ENCODE peak calls at places on chromosome 22, in four cellular contexts. M is psoas muscle, V is GM23248, C is dorsolateral prefrontal cortex. S is an unnamed sample.

GRCh38 chr22:39895682-39896081 is 2.1 kb upstream of the ENTHD1 start:
- DNase-seq in V (no peak), M (no peak), C (no peak), S (no peak)

GRCh38 chr22:20976291-20976877 is 5.7 kb upstream of the LZTR1 start:
- DNase-seq in C (no peak), V (no peak), M (no peak), S (no peak)

GRCh38 chr22:31243339-31244043 is 31.4 kb downstream of the LIMK2 start:
- DNase-seq in C (no peak), V (peak), M (no peak), S (no peak)

GRCh38 chr22:44207173-44207980 is 26.7 kb downstream of the PARVG start:
- DNase-seq in V (no peak), M (no peak), C (no peak), S (no peak)

GRCh38 chr22:40322061-40322460 is 24.2 kb upstream of the ADSL start:
- DNase-seq in V (no peak), C (no peak), M (no peak), S (no peak)

GRCh38 chr22:25553131-25553530 is 11.3 kb upstream of the GRK3 start:
- DNase-seq in V (no peak), C (no peak), M (no peak), S (no peak)

GRCh38 chr22:21038405-21038804 is 6.0 kb upstream of the SLC7A4 start:
- DNase-seq in M (no peak), C (no peak), V (peak), S (peak)

GRCh38 chr22:32237021-32237420 is 18.1 kb downstream of the SLC5A4 start:
- DNase-seq in M (no peak), C (no peak), V (no peak), S (no peak)

GRCh38 chr22:38240734-38241252 is 32.0 kb downstream of the TMEM184B start:
- DNase-seq in C (peak), M (peak), V (peak), S (peak)

GRCh38 chr22:27435839-27436581 is 365.5 kb downstream of the MN1 start:
- DNase-seq in C (no peak), M (peak), V (peak), S (peak)

GRCh38 chr22:39349506-39349966 is 255 bp upstream of the SYNGR1 start:
- DNase-seq in C (peak), M (peak), V (peak), S (no peak)

GRCh38 chr22:37303821-37304274 is 21.5 kb downstream of the CYTH4 start:
- DNase-seq in C (peak), V (peak), M (peak), S (peak)

GRCh38 chr22:23381661-23382427 is 198.2 kb downstream of the IGLL1 start:
- DNase-seq in M (no peak), C (no peak), V (no peak), S (no peak)

GRCh38 chr22:30485362-30485988 is 13.7 kb upstream of the SEC14L3 start:
- DNase-seq in C (peak), M (peak), V (peak), S (peak)

GRCh38 chr22:22498267-22498666 is 10.3 kb downstream of the ZNF280B start:
- DNase-seq in C (no peak), V (no peak), M (no peak), S (no peak)

GRCh38 chr22:22720201-22720723 is 75.8 kb downstream of the GGTLC2 start:
- DNase-seq in C (no peak), M (no peak), V (peak), S (peak)

GRCh38 chr22:20517422-20517821 is 10.0 kb downstream of the MED15 start:
- DNase-seq in C (no peak), M (no peak), V (no peak), S (no peak)

GRCh38 chr22:33658775-33659174 is 261.5 kb downstream of the LARGE1 start:
- DNase-seq in C (no peak), M (peak), V (peak), S (peak)

GRCh38 chr22:18065256-18065655 is 12.5 kb upstream of the PEX26 start:
- DNase-seq in C (no peak), V (no peak), M (no peak), S (no peak)

GRCh38 chr22:30694171-30694637 is 470 bp upstream of the OSBP2 start:
- DNase-seq in M (peak), V (peak), C (peak), S (peak)

GRCh38 chr22:21651521-21652009 is 9.5 kb downstream of the SDF2L1 start:
- DNase-seq in V (no peak), C (no peak), M (no peak), S (no peak)

GRCh38 chr22:22958621-22959020 is 71.0 kb downstream of the IGLL5 start:
- DNase-seq in M (no peak), V (no peak), C (no peak), S (no peak)

GRCh38 chr22:40396882-40397281 is 26.5 kb downstream of the SGSM3 start:
- DNase-seq in C (no peak), V (peak), M (no peak), S (peak)

DNA sequence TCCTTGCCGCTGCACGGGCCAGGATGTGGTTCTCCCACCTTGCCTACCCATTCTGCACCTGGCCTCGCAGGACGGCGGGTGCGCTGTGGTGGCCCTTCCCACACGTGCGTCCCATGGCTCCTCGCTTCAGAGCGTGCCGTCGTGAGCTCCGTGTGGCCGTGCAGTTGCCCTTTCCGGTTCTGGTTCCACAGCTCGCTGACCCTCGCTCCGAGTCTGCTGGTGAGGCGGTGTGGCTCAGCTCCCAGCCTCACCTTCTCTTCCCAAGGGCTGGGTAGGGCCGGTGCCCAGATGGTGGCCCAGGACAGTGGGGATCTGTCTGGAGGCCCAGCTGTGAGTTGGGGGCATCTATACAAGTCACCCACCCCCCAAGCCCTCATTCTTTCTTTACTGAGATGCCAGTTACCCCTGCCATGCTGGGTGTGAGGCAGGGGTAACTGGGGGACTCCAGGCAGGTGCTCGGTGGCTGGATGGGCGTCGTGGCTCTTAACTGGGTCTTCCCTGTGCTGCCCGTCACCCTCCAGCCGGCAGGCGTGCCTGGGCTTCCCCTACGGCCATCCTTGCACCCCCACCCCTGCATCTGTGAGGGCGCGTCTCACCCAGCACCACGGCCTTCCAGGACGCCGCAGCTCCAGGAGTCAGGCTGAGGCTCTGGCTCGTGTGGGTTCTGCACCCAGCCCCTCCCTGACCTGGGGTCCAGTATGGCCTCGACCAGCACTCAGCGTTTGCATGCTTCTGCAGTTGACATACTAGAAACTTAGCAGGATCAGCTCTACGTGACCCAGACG is 395.2 kb downstream of the TBC1D22A start:
- DNase-seq in V (no peak), C (no peak), M (peak), S (no peak)
- H3K4me3 ChIP-seq in V (no peak), C (no peak), M (no peak), S (no peak)

DNA sequence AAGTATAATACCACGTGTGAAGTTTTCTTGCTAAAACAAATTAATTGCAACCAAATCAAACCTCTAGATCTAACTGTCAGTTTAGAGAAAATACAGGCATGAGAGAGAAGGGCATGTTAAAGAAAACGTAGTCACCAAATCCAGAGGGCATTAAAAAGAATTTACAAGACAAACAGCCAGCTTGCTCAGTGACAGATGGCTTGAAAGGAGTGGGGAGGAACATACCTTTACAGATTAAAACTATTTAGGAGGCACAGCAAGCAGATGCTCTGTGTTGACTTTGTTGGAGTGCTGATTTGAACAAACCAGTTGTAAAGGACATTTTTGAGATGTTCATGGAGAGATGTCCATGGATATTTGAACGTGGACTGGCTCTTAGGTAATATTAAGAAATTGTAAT is 96.9 kb downstream of the ATXN10 start:
- DNase-seq in M (no peak), V (no peak), C (no peak), S (no peak)
- H3K4me3 ChIP-seq in M (no peak), V (no peak), C (no peak), S (no peak)

GRCh38 chr22:46087336-46087690 is 63.0 kb upstream of the PPARA start:
- DNase-seq in V (no peak), C (no peak), M (no peak), S (no peak)
- H3K4me3 ChIP-seq in V (peak), C (peak), M (peak), S (peak)

GRCh38 chr22:42991010-42991651 is 23.8 kb downstream of the PACSIN2 start:
- DNase-seq in M (no peak), V (peak), C (no peak), S (peak)
- H3K4me3 ChIP-seq in M (no peak), V (peak), C (no peak), S (peak)